ENCODE peak calls at places on chromosome 3, in six cellular contexts. M is iris pigment epithelial cell; U is stimulated activated CD4-positive, alpha-beta T cell treated with anti-CD3 and anti-CD28 coated beads, Interleukin-2, amount 100 ng/mL, for 48 hours; F is fibroblast of the aortic adventitia; N is aorta; T is NCI-H1105 treated with DMSO at 0.1 percent for 48 hours. D is an unnamed sample.

GRCh38 chr3:166445865-166446264 is 608.6 kb upstream of the BCHE start:
- DNase-seq in M (no peak), F (no peak), N (no peak), T (no peak), U (no peak), D (no peak)

GRCh38 chr3:95289295-95289694 is 1226.4 kb downstream of the NSUN3 start:
- DNase-seq in U (no peak), F (peak), M (peak), T (no peak), N (no peak), D (peak)

GRCh38 chr3:102225407-102226132 is 209.2 kb upstream of the ZPLD1 start:
- DNase-seq in F (peak), M (peak), U (no peak), T (peak), N (no peak), D (peak)

GRCh38 chr3:98884675-98885371 is 16.7 kb downstream of the DCBLD2 start:
- DNase-seq in N (no peak), T (no peak), M (peak), U (no peak), F (peak), D (peak)

GRCh38 chr3:69869643-69870042 is 129.9 kb upstream of the SAMMSON start:
- DNase-seq in M (peak), T (no peak), N (no peak), U (no peak), F (no peak), D (peak)

GRCh38 chr3:18424862-18425640 is at the start of gene SATB1:
- DNase-seq in U (peak), T (peak), N (peak), F (peak), M (peak), D (peak)

GRCh38 chr3:39532777-39533176 is 65.3 kb downstream of the MOBP start:
- DNase-seq in M (no peak), U (no peak), N (no peak), F (no peak), T (no peak), D (no peak)

GRCh38 chr3:16723994-16724393 is 118.8 kb upstream of the DAZL start:
- DNase-seq in F (peak), N (no peak), M (peak), U (no peak), T (no peak), D (peak)

GRCh38 chr3:15633766-15634588 is 32.4 kb downstream of the BTD start:
- DNase-seq in F (peak), U (no peak), N (no peak), T (no peak), M (peak), D (peak)

GRCh38 chr3:22886394-22886793 is 316.7 kb upstream of the UBE2E2 start:
- DNase-seq in F (no peak), U (no peak), N (no peak), M (no peak), T (no peak), D (no peak)

GRCh38 chr3:88807471-88808090 is 299.8 kb upstream of the EPHA3 start:
- DNase-seq in N (no peak), F (peak), M (peak), U (no peak), T (no peak), D (peak)

GRCh38 chr3:145133281-145133680 is 1027.7 kb downstream of the PLOD2 start:
- DNase-seq in M (no peak), U (no peak), N (no peak), T (no peak), F (no peak), D (no peak)

GRCh38 chr3:65044401-65044800 is 356.6 kb upstream of the ADAMTS9 start:
- DNase-seq in F (no peak), M (no peak), T (no peak), N (no peak), U (no peak), D (no peak)

GRCh38 chr3:49171119-49171774 is at the start of gene KLHDC8B:
- DNase-seq in U (peak), N (peak), T (peak), M (peak), F (peak), D (peak)

GRCh38 chr3:11532865-11533490 is 110.7 kb downstream of the VGLL4 start:
- DNase-seq in F (peak), T (no peak), N (peak), M (peak), U (no peak), D (no peak)

GRCh38 chr3:141737108-141737507 is 990 bp upstream of the RNF7 start:
- DNase-seq in F (no peak), U (no peak), N (no peak), T (no peak), M (no peak), D (no peak)

GRCh38 chr3:16616083-16616482 is 10.9 kb upstream of the DAZL start:
- DNase-seq in M (no peak), T (no peak), N (no peak), U (no peak), F (no peak), D (no peak)

GRCh38 chr3:5133239-5133638 is 11.1 kb downstream of the ARL8B start:
- DNase-seq in U (no peak), N (no peak), F (no peak), M (no peak), T (no peak), D (no peak)

GRCh38 chr3:44958406-44958805 is 17.6 kb downstream of the ZDHHC3 start:
- DNase-seq in U (no peak), F (no peak), N (no peak), M (no peak), T (no peak), D (no peak)

GRCh38 chr3:57100046-57100695 is 39.7 kb downstream of the SPATA12 start:
- DNase-seq in U (peak), N (no peak), M (peak), F (peak), T (peak), D (peak)

GRCh38 chr3:97871788-97872187 is 50.0 kb downstream of the CRYBG3 start:
- DNase-seq in U (no peak), T (no peak), N (no peak), M (peak), F (peak), D (peak)

GRCh38 chr3:112424394-112424793 is 74.9 kb downstream of the BTLA start:
- DNase-seq in N (no peak), M (peak), T (no peak), F (no peak), U (no peak), D (no peak)

GRCh38 chr3:64398431-64398830 is 173.2 kb upstream of the PRICKLE2 start:
- DNase-seq in M (peak), N (no peak), F (peak), T (no peak), U (no peak), D (peak)

GRCh38 chr3:20225769-20226168 is 39.8 kb upstream of the SGO1 start:
- DNase-seq in M (peak), U (no peak), N (no peak), T (peak), F (peak), D (peak)

GRCh38 chr3:39317571-39318169 is 11.8 kb upstream of the CCR8 start:
- DNase-seq in T (no peak), F (no peak), U (no peak), M (no peak), N (no peak), D (no peak)